ENCODE peak calls at places on chromosomes 2 and 18, in ten cellular contexts. W, F, Y, O, G, H, C, T, P and N are unnamed samples.

GRCh38 chr2:110219496-110220192 is 7.3 kb upstream of the MTLN start:
- DNase-seq in C (no peak), H (peak; percentile 13), Y (no peak), W (peak; percentile 68), F (no peak), P (no peak), O (no peak), T (no peak), G (no peak), N (no peak)

GRCh38 chr2:134399096-134399495 is 145.2 kb downstream of the MGAT5 start:
- DNase-seq in O (no peak), F (no peak), T (no peak), H (no peak), Y (no peak), G (no peak), W (peak; percentile 33), P (no peak), C (no peak), N (no peak)

GRCh38 chr18:51639541-51639940 is 442.1 kb upstream of the MEX3C start:
- DNase-seq in G (no peak), T (no peak), C (no peak), H (no peak), Y (no peak), F (no peak), O (no peak), W (no peak), P (no peak), N (no peak)

GRCh38 chr18:78647018-78647417 is 332.6 kb upstream of the SALL3 start:
- DNase-seq in P (no peak), O (no peak), Y (no peak), G (no peak), C (no peak), F (no peak), H (no peak), T (no peak), W (no peak), N (no peak)

GRCh38 chr2:98870516-98871158 is 65.4 kb downstream of the CRACDL start:
- DNase-seq in Y (peak; percentile 37), C (peak; percentile 72), H (no peak), O (no peak), P (no peak), F (no peak), G (no peak), T (no peak), W (no peak), N (no peak)

GRCh38 chr2:240236217-240237111 is 96.0 kb upstream of the OTOS start:
- DNase-seq in G (no peak), Y (peak; percentile 32), O (peak; percentile 44), C (peak; percentile 66), W (no peak), F (peak; percentile 62), H (no peak), P (peak; percentile 11), T (no peak), N (no peak)

GRCh38 chr2:6080837-6081541 is 388.8 kb downstream of the SOX11 start:
- DNase-seq in O (no peak), H (no peak), W (no peak), G (no peak), P (no peak), F (peak; percentile 41), T (no peak), Y (no peak), C (no peak), N (no peak)

GRCh38 chr2:104650405-104650996 is 203.4 kb upstream of the POU3F3 start:
- DNase-seq in Y (no peak), G (no peak), F (no peak), C (no peak), T (no peak), P (no peak), W (no peak), O (no peak), H (no peak), N (no peak)

GRCh38 chr18:13387856-13388548 is 169.4 kb downstream of the LDLRAD4 start:
- DNase-seq in G (no peak), F (no peak), W (no peak), H (peak; percentile 59), T (no peak), P (no peak), O (peak; percentile 31), C (no peak), Y (no peak), N (no peak)

GRCh38 chr2:9703085-9703641 is 72.4 kb upstream of the YWHAQ start:
- DNase-seq in F (no peak), P (peak; percentile 19), O (no peak), C (peak; percentile 48), H (peak; percentile 83), W (peak; percentile 99), G (no peak), Y (no peak), T (no peak), N (peak; percentile 63)

GRCh38 chr2:182866095-182866460 is 359 bp downstream of the FRZB start:
- DNase-seq in T (no peak), H (no peak), Y (peak; percentile 56), F (peak; percentile 31), P (peak; percentile 15), C (peak; percentile 80), G (peak; percentile 16), W (peak; percentile 44), O (no peak), N (no peak)

GRCh38 chr2:54599326-54599710 is 124.1 kb upstream of the EML6 start:
- DNase-seq in O (no peak), F (no peak), W (peak; percentile 33), T (no peak), C (no peak), P (no peak), G (no peak), Y (no peak), H (no peak), N (no peak)

GRCh38 chr18:35580748-35581534 is 599 bp upstream of the GALNT1 start:
- DNase-seq in O (peak; percentile 52), Y (peak; percentile 88), T (peak; percentile 57), H (no peak), C (peak; percentile 85), G (peak; percentile 52), P (peak; percentile 20), W (peak; percentile 75), F (peak; percentile 88), N (no peak)

GRCh38 chr18:2471523-2471922 is 99.8 kb downstream of the METTL4 start:
- DNase-seq in F (no peak), Y (no peak), P (no peak), T (peak; percentile 23), H (no peak), W (no peak), O (no peak), C (peak; percentile 58), G (no peak), N (no peak)

GRCh38 chr18:2466978-2467377 is 104.3 kb downstream of the METTL4 start:
- DNase-seq in P (no peak), T (no peak), H (no peak), Y (no peak), W (no peak), C (no peak), F (no peak), G (no peak), O (no peak), N (no peak)
- TF ChIP-seq CTCF in P (no peak), T (no peak), H (no peak), Y (no peak), W (no peak), C (peak; percentile 14), F (no peak), G (no peak), O (no peak), N (peak; percentile 14)

DNA sequence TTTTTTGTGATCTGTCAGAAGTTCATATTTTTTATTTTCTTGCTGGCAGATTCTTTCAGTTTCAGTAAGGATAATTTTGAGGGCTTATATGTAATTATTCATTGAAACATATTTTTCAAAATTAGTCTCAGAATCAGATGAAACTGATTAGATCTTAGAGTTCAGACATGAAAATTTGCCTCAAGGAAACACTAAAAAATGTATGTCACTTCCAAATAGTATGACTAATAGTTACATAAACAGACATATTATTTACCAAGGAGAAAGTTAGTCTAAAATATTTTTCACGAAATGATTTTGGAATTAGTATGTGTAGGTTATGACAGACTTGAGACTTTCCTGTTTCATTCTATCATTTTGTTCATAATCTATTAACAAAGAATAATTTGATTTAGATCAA is 628.6 kb downstream of the CCDC85A start:
- DNase-seq in G (no peak), C (no peak), O (no peak), W (no peak), P (no peak), H (no peak), T (no peak), Y (no peak), F (no peak), N (no peak)
- H3K4me3 ChIP-seq in G (no peak overlapping the region), C (no peak overlapping the region), O (no peak overlapping the region), W (no peak overlapping the region), P (no peak overlapping the region), H (no peak overlapping the region), T (no peak overlapping the region), Y (no peak overlapping the region), F (no peak overlapping the region), N (no peak overlapping the region)

DNA sequence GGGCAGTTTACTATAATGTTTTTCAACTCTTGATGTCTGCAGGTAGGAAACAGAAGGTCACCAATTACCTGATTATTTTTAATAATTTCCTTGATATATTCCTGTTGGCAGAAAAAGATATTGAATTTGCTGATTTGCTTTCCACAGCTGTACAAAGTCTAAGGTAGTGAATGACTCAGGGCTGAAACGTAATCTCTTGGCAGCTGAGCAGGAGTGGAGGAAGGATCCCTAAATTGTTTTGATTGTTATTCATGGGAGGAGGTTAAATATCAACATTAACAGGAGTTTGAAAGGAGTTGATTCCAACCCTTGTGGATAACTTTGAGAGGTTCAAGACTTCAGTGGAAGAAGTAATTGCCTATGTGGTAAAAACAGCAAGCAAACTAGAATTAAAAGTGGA is 345.2 kb upstream of the SLC8A1 start:
- DNase-seq in Y (no peak), P (no peak), C (no peak), W (peak; percentile 59), G (peak; percentile 20), T (no peak), O (no peak), H (no peak), F (no peak), N (peak; percentile 48)
- TF ChIP-seq CTCF in Y (no peak), P (no peak), C (no peak), W (no peak), G (no peak), T (no peak), O (no peak), H (no peak), F (no peak), N (no peak)

GRCh38 chr2:69717902-69718301 is 24.0 kb upstream of the ANXA4 start:
- DNase-seq in P (no peak), Y (no peak), F (no peak), G (no peak), C (peak; percentile 75), H (no peak), O (no peak), W (no peak), T (no peak), N (no peak)

GRCh38 chr2:69723791-69724190 is 18.1 kb upstream of the ANXA4 start:
- DNase-seq in G (no peak), Y (no peak), C (no peak), P (no peak), F (no peak), W (no peak), H (no peak), O (no peak), T (no peak), N (no peak)

GRCh38 chr2:69720404-69720803 is 21.5 kb upstream of the ANXA4 start:
- DNase-seq in H (no peak), P (no peak), O (no peak), C (no peak), Y (no peak), T (peak; percentile 17), W (peak; percentile 57), F (no peak), G (no peak), N (no peak)

GRCh38 chr2:69718338-69718965 is 23.5 kb upstream of the ANXA4 start:
- DNase-seq in G (no peak), H (no peak), C (no peak), P (no peak), O (no peak), W (no peak), Y (no peak), F (no peak), T (no peak), N (no peak)

GRCh38 chr2:69720922-69721491 is 20.9 kb upstream of the ANXA4 start:
- DNase-seq in P (no peak), H (no peak), T (no peak), Y (no peak), O (no peak), G (no peak), C (no peak), W (no peak), F (no peak), N (no peak)
- H3K4me3 ChIP-seq in P (no peak overlapping the region), H (no peak overlapping the region), T (no peak overlapping the region), Y (no peak overlapping the region), O (no peak overlapping the region), G (no peak overlapping the region), C (no peak overlapping the region), W (no peak overlapping the region), F (no peak overlapping the region), N (no peak overlapping the region)